ENCODE peak calls at places on chromosome 21, in nine cellular contexts. One of them, this sample, is unnamed.

GRCh38 chr21:38702196-38702595 is 103.5 kb upstream of the ETS2 start:
- DNase-seq in CD8-positive, alpha-beta T cell: no peak
- DNase-seq in tibial nerve: no peak
- DNase-seq in PC-9: no peak
- DNase-seq in dorsolateral prefrontal cortex: no peak
- DNase-seq in endodermal cell: no peak
- DNase-seq in H1: no peak
- DNase-seq in prostate gland: no peak
- DNase-seq in esophagus squamous epithelium: no peak
- DNase-seq in this sample: no peak

GRCh38 chr21:38261851-38262250 is 5.1 kb downstream of the KCNJ15 start:
- DNase-seq in PC-9: no peak
- DNase-seq in CD8-positive, alpha-beta T cell: no peak
- DNase-seq in dorsolateral prefrontal cortex: no peak
- DNase-seq in tibial nerve: no peak
- DNase-seq in H1: no peak
- DNase-seq in esophagus squamous epithelium: no peak
- DNase-seq in prostate gland: no peak
- DNase-seq in endodermal cell: no peak
- DNase-seq in this sample: no peak

GRCh38 chr21:33799378-33800090 is 116.1 kb downstream of the ATP5PO start:
- DNase-seq in CD8-positive, alpha-beta T cell: no peak
- DNase-seq in esophagus squamous epithelium: no peak
- DNase-seq in H1: no peak
- DNase-seq in tibial nerve: no peak
- DNase-seq in PC-9: no peak
- DNase-seq in endodermal cell: no peak
- DNase-seq in dorsolateral prefrontal cortex: no peak
- DNase-seq in prostate gland: no peak
- DNase-seq in this sample: no peak

GRCh38 chr21:43312751-43313169 is 114.2 kb downstream of the SIK1 start:
- DNase-seq in esophagus squamous epithelium: no peak
- DNase-seq in tibial nerve: no peak
- DNase-seq in CD8-positive, alpha-beta T cell: no peak
- DNase-seq in prostate gland: no peak
- DNase-seq in dorsolateral prefrontal cortex: no peak
- DNase-seq in endodermal cell: peak; percentile 64
- DNase-seq in H1: no peak
- DNase-seq in PC-9: no peak
- DNase-seq in this sample: no peak

GRCh38 chr21:39429445-39429844 is 16.1 kb downstream of the LCA5L start:
- DNase-seq in tibial nerve: no peak
- DNase-seq in dorsolateral prefrontal cortex: no peak
- DNase-seq in esophagus squamous epithelium: no peak
- DNase-seq in PC-9: no peak
- DNase-seq in H1: no peak
- DNase-seq in endodermal cell: no peak
- DNase-seq in CD8-positive, alpha-beta T cell: no peak
- DNase-seq in prostate gland: no peak
- DNase-seq in this sample: no peak

GRCh38 chr21:33480481-33481103 is 818 bp upstream of the TMEM50B start:
- DNase-seq in esophagus squamous epithelium: no peak
- DNase-seq in endodermal cell: no peak
- DNase-seq in tibial nerve: no peak
- DNase-seq in PC-9: no peak
- DNase-seq in H1: no peak
- DNase-seq in dorsolateral prefrontal cortex: no peak
- DNase-seq in prostate gland: no peak
- DNase-seq in CD8-positive, alpha-beta T cell: no peak
- DNase-seq in this sample: no peak

GRCh38 chr21:39484711-39485264 is 33.0 kb downstream of the SH3BGR start:
- DNase-seq in dorsolateral prefrontal cortex: no peak
- DNase-seq in PC-9: no peak
- DNase-seq in CD8-positive, alpha-beta T cell: no peak
- DNase-seq in prostate gland: no peak
- DNase-seq in tibial nerve: no peak
- DNase-seq in endodermal cell: no peak
- DNase-seq in esophagus squamous epithelium: no peak
- DNase-seq in H1: no peak
- DNase-seq in this sample: no peak

GRCh38 chr21:42392731-42393442 is 3.0 kb downstream of the TMPRSS3 start:
- DNase-seq in esophagus squamous epithelium: no peak
- DNase-seq in PC-9: no peak
- DNase-seq in CD8-positive, alpha-beta T cell: peak; percentile 37
- DNase-seq in prostate gland: no peak
- DNase-seq in dorsolateral prefrontal cortex: no peak
- DNase-seq in tibial nerve: no peak
- DNase-seq in H1: no peak
- DNase-seq in endodermal cell: no peak
- DNase-seq in this sample: no peak

GRCh38 chr21:28885853-28886177 is 106.9 kb downstream of the LTN1 start:
- DNase-seq in prostate gland: no peak
- DNase-seq in PC-9: no peak
- DNase-seq in dorsolateral prefrontal cortex: no peak
- DNase-seq in esophagus squamous epithelium: no peak
- DNase-seq in tibial nerve: peak; percentile 59
- DNase-seq in endodermal cell: no peak
- DNase-seq in H1: no peak
- DNase-seq in CD8-positive, alpha-beta T cell: no peak
- DNase-seq in this sample: no peak

GRCh38 chr21:20802631-20803260 is 195.5 kb upstream of the NCAM2 start:
- DNase-seq in esophagus squamous epithelium: no peak
- DNase-seq in H1: no peak
- DNase-seq in CD8-positive, alpha-beta T cell: no peak
- DNase-seq in dorsolateral prefrontal cortex: peak; percentile 57
- DNase-seq in PC-9: no peak
- DNase-seq in tibial nerve: no peak
- DNase-seq in prostate gland: no peak
- DNase-seq in endodermal cell: no peak
- DNase-seq in this sample: no peak

GRCh38 chr21:35641271-35642016 is 418.9 kb downstream of the SETD4 start:
- DNase-seq in prostate gland: no peak
- DNase-seq in CD8-positive, alpha-beta T cell: no peak
- DNase-seq in PC-9: no peak
- DNase-seq in esophagus squamous epithelium: no peak
- DNase-seq in dorsolateral prefrontal cortex: no peak
- DNase-seq in H1: no peak
- DNase-seq in tibial nerve: no peak
- DNase-seq in endodermal cell: no peak
- DNase-seq in this sample: no peak

GRCh38 chr21:42850866-42851391 is 28.4 kb downstream of the WDR4 start:
- DNase-seq in H1: peak; percentile 91
- DNase-seq in PC-9: no peak
- DNase-seq in tibial nerve: no peak
- DNase-seq in dorsolateral prefrontal cortex: no peak
- DNase-seq in esophagus squamous epithelium: no peak
- DNase-seq in prostate gland: no peak
- DNase-seq in CD8-positive, alpha-beta T cell: no peak
- DNase-seq in endodermal cell: peak; percentile 92
- DNase-seq in this sample: no peak

GRCh38 chr21:16597768-16598167 is 868.0 kb downstream of the USP25 start:
- DNase-seq in CD8-positive, alpha-beta T cell: no peak
- DNase-seq in tibial nerve: no peak
- DNase-seq in dorsolateral prefrontal cortex: no peak
- DNase-seq in esophagus squamous epithelium: no peak
- DNase-seq in prostate gland: no peak
- DNase-seq in H1: no peak
- DNase-seq in endodermal cell: no peak
- DNase-seq in PC-9: no peak
- DNase-seq in this sample: no peak

GRCh38 chr21:16205527-16205926 is 475.7 kb downstream of the USP25 start:
- DNase-seq in H1: no peak
- DNase-seq in esophagus squamous epithelium: no peak
- DNase-seq in dorsolateral prefrontal cortex: no peak
- DNase-seq in endodermal cell: no peak
- DNase-seq in prostate gland: no peak
- DNase-seq in PC-9: no peak
- DNase-seq in CD8-positive, alpha-beta T cell: no peak
- DNase-seq in tibial nerve: no peak
- DNase-seq in this sample: no peak

GRCh38 chr21:34983680-34984086 is 65.4 kb downstream of the RUNX1 start:
- DNase-seq in CD8-positive, alpha-beta T cell: peak; percentile 37
- DNase-seq in PC-9: no peak
- DNase-seq in H1: no peak
- DNase-seq in esophagus squamous epithelium: no peak
- DNase-seq in tibial nerve: no peak
- DNase-seq in endodermal cell: no peak
- DNase-seq in dorsolateral prefrontal cortex: no peak
- DNase-seq in prostate gland: no peak
- DNase-seq in this sample: no peak

GRCh38 chr21:15057290-15057689 is 7.5 kb downstream of the NRIP1 start:
- DNase-seq in tibial nerve: no peak
- DNase-seq in H1: no peak
- DNase-seq in prostate gland: no peak
- DNase-seq in CD8-positive, alpha-beta T cell: no peak
- DNase-seq in dorsolateral prefrontal cortex: no peak
- DNase-seq in PC-9: no peak
- DNase-seq in endodermal cell: peak; percentile 64
- DNase-seq in esophagus squamous epithelium: no peak
- DNase-seq in this sample: no peak

GRCh38 chr21:36235058-36235582 is 78.5 kb downstream of the DOP1B start:
- DNase-seq in dorsolateral prefrontal cortex: no peak
- DNase-seq in H1: no peak
- DNase-seq in CD8-positive, alpha-beta T cell: no peak
- DNase-seq in PC-9: peak; percentile 78
- DNase-seq in tibial nerve: no peak
- DNase-seq in esophagus squamous epithelium: no peak
- DNase-seq in prostate gland: no peak
- DNase-seq in endodermal cell: peak; percentile 70
- DNase-seq in this sample: no peak

GRCh38 chr21:27269646-27270045 is 302.8 kb upstream of the ADAMTS5 start:
- DNase-seq in H1: no peak
- DNase-seq in prostate gland: no peak
- DNase-seq in dorsolateral prefrontal cortex: no peak
- DNase-seq in PC-9: no peak
- DNase-seq in tibial nerve: no peak
- DNase-seq in esophagus squamous epithelium: no peak
- DNase-seq in CD8-positive, alpha-beta T cell: no peak
- DNase-seq in endodermal cell: no peak
- DNase-seq in this sample: no peak

DNA sequence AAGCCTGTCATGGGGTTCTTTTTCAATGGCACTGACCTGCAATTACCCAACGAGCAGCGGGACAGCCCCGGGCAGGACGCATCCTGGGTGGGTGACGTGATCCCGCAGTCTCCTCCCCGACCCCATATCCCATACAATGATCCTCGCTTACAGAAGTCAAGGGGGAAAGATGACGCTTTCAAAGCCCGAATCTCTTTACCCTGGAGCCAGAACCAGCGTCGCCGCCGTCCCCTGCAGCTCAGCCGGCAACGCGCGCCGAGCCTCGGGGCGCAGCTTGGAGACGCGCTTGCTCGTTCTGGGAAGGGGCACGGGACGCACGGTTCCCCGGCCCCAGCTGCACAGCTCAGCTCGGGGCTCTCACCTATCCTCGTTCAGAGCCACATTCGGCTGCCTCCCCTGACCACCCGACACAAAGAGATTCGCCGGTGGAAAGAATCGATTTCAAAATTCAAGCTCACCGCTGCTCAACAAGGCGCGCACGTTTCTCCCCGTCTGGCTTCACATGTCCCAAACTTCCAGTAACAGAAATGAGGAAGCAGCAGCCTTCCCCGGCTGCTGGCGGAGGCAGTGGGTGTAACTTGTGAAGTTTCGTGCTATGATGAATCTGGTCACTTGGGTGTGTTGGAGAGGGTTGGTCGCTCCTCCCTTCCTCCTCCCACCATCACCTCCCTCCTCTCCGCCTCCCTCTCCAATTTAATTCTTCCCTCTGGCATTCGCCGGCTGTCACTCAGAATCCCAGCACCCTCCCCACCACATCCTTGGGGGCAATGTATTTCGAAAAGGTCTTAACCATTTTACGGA is at the start of gene TIAM1:
- DNase-seq in endodermal cell: peak; percentile 89
- DNase-seq in prostate gland: peak; percentile 33
- DNase-seq in dorsolateral prefrontal cortex: peak; percentile 60
- DNase-seq in esophagus squamous epithelium: no peak
- DNase-seq in H1: peak; percentile 70
- DNase-seq in PC-9: peak; percentile 82
- DNase-seq in CD8-positive, alpha-beta T cell: no peak
- DNase-seq in tibial nerve: peak; percentile 64
- DNase-seq in this sample: peak; percentile 42
- H3K27me3 ChIP-seq in endodermal cell: no peaks in the 10 kb centered on the region
- H3K27me3 ChIP-seq in prostate gland: peaks cover 3% of the 10 kb centered on the region
- H3K27me3 ChIP-seq in dorsolateral prefrontal cortex: no peaks in the 10 kb centered on the region
- H3K27me3 ChIP-seq in esophagus squamous epithelium: no peaks in the 10 kb centered on the region
- H3K27me3 ChIP-seq in H1: peaks cover 2% of the 10 kb centered on the region
- H3K27me3 ChIP-seq in PC-9: no peaks in the 10 kb centered on the region
- H3K27me3 ChIP-seq in CD8-positive, alpha-beta T cell: no peaks in the 10 kb centered on the region
- H3K27me3 ChIP-seq in tibial nerve: peaks cover 29% of the 10 kb centered on the region
- H3K27me3 ChIP-seq in this sample: no peaks in the 10 kb centered on the region

GRCh38 chr21:45934071-45934470 is 47.5 kb upstream of the COL6A1 start:
- DNase-seq in tibial nerve: no peak
- DNase-seq in dorsolateral prefrontal cortex: no peak
- DNase-seq in PC-9: no peak
- DNase-seq in endodermal cell: no peak
- DNase-seq in prostate gland: no peak
- DNase-seq in esophagus squamous epithelium: no peak
- DNase-seq in H1: no peak
- DNase-seq in CD8-positive, alpha-beta T cell: no peak
- DNase-seq in this sample: no peak
- H3K4me3 ChIP-seq in tibial nerve: no peak overlapping the region
- H3K4me3 ChIP-seq in dorsolateral prefrontal cortex: no peak overlapping the region
- H3K4me3 ChIP-seq in PC-9: no peak overlapping the region
- H3K4me3 ChIP-seq in endodermal cell: no peak overlapping the region
- H3K4me3 ChIP-seq in prostate gland: no peak overlapping the region
- H3K4me3 ChIP-seq in esophagus squamous epithelium: no peak overlapping the region
- H3K4me3 ChIP-seq in H1: no peak overlapping the region
- H3K4me3 ChIP-seq in CD8-positive, alpha-beta T cell: no peak overlapping the region
- H3K4me3 ChIP-seq in this sample: no peak overlapping the region

DNA sequence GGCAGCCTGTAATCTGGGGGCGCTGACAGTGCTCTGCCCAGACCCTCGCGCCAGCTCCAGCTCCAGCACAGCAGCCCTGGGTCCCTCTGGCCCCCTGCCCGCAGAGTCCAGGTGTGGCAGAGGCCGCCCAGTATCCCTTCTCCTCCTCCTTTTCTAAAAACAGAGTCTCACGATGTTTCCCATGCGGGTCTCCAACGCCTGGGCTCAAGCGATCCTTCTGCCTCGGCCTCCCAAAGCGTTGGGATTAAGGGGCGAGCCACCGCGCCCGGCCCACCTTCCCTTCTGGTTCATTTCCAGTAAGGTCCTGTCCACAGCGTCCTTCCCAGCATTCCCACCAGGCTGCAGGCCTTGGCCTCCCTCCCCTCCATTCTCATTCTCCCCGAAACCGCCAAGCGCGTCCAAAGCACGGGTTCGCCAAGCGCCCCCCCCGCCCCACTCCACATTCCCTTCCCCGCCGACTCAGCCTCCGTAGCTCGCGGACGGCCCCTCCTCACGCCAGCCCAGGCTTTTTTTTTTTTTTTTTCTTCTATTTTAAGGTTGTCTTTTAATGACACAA is 2.0 kb upstream of the PCBP3 start:
- DNase-seq in CD8-positive, alpha-beta T cell: no peak
- DNase-seq in H1: no peak
- DNase-seq in endodermal cell: peak; percentile 71
- DNase-seq in dorsolateral prefrontal cortex: no peak
- DNase-seq in esophagus squamous epithelium: no peak
- DNase-seq in tibial nerve: no peak
- DNase-seq in PC-9: no peak
- DNase-seq in prostate gland: no peak
- DNase-seq in this sample: no peak
- H3K27ac ChIP-seq in CD8-positive, alpha-beta T cell: no peak overlapping the region
- H3K27ac ChIP-seq in H1: no peak overlapping the region
- H3K27ac ChIP-seq in endodermal cell: no peak overlapping the region
- H3K27ac ChIP-seq in dorsolateral prefrontal cortex: peak overlapping the region; percentile 70
- H3K27ac ChIP-seq in esophagus squamous epithelium: no peak overlapping the region
- H3K27ac ChIP-seq in tibial nerve: peak overlapping the region; percentile 79
- H3K27ac ChIP-seq in PC-9: no peak overlapping the region
- H3K27ac ChIP-seq in prostate gland: no peak overlapping the region
- H3K27ac ChIP-seq in this sample: no peak overlapping the region

GRCh38 chr21:44894687-44895302 is 21.3 kb upstream of the PTTG1IP start:
- DNase-seq in CD8-positive, alpha-beta T cell: no peak
- DNase-seq in prostate gland: no peak
- DNase-seq in endodermal cell: no peak
- DNase-seq in dorsolateral prefrontal cortex: no peak
- DNase-seq in H1: no peak
- DNase-seq in esophagus squamous epithelium: no peak
- DNase-seq in PC-9: no peak
- DNase-seq in tibial nerve: no peak
- DNase-seq in this sample: no peak
- H3K27me3 ChIP-seq in CD8-positive, alpha-beta T cell: no peaks in the 10 kb centered on the region
- H3K27me3 ChIP-seq in prostate gland: no peaks in the 10 kb centered on the region
- H3K27me3 ChIP-seq in endodermal cell: no peaks in the 10 kb centered on the region
- H3K27me3 ChIP-seq in dorsolateral prefrontal cortex: peaks cover 16% of the 10 kb centered on the region
- H3K27me3 ChIP-seq in H1: no peaks in the 10 kb centered on the region
- H3K27me3 ChIP-seq in esophagus squamous epithelium: no peaks in the 10 kb centered on the region
- H3K27me3 ChIP-seq in PC-9: no peaks in the 10 kb centered on the region
- H3K27me3 ChIP-seq in tibial nerve: peaks cover 22% of the 10 kb centered on the region
- H3K27me3 ChIP-seq in this sample: no peaks in the 10 kb centered on the region